ENCODE peak calls at places on chromosomes 4 and X, in nine cellular contexts. C, A, L, P, J, W, B, U and I are unnamed samples.

GRCh38 chr4:136369073-136369472 is 1163.2 kb downstream of the PCDH18 start:
- DNase-seq in C (no peak), A (no peak), L (no peak), P (no peak), J (no peak), W (no peak), B (peak; percentile 75), U (no peak), I (no peak)

GRCh38 chrX:150192846-150193245 is 170.3 kb upstream of the MAMLD1 start:
- DNase-seq in C (no peak), A (no peak), L (no peak), P (no peak), J (no peak), W (no peak), B (no peak), U (no peak), I (no peak)

GRCh38 chr4:139278956-139279722 is 886 bp downstream of the MGARP start:
- DNase-seq in C (no peak), A (no peak), L (no peak), P (no peak), J (no peak), W (peak; percentile 30), B (peak; percentile 30), U (peak; percentile 14), I (no peak)

GRCh38 chrX:128781506-128781905 is 729.3 kb upstream of the ACTRT1 start:
- DNase-seq in C (peak; percentile 2), A (no peak), L (peak; percentile 48), P (no peak), J (no peak), W (no peak), B (no peak), U (peak; percentile 39), I (peak; percentile 8)

GRCh38 chrX:139691493-139691842 is 16.5 kb downstream of the MCF2 start:
- DNase-seq in C (peak; percentile 19), A (no peak), L (no peak), P (no peak), J (no peak), W (no peak), B (peak; percentile 19), U (no peak), I (no peak)

GRCh38 chrX:68652327-68652930 is 5.0 kb downstream of the STARD8 start:
- DNase-seq in C (no peak), A (no peak), L (no peak), P (no peak), J (no peak), W (no peak), B (peak; percentile 23), U (no peak), I (no peak)

GRCh38 chr4:89836031-89836777 is 757 bp downstream of the SNCA start:
- DNase-seq in C (peak; percentile 9), A (no peak), L (no peak), P (no peak), J (no peak), W (peak; percentile 34), B (no peak), U (no peak), I (no peak)

GRCh38 chrX:123085311-123085940 is 98.7 kb upstream of the GRIA3 start:
- DNase-seq in C (no peak), A (no peak), L (no peak), P (no peak), J (no peak), W (no peak), B (peak; percentile 46), U (no peak), I (no peak)

GRCh38 chr4:134691915-134692314 is 490.3 kb upstream of the PABPC4L start:
- DNase-seq in C (no peak), A (no peak), L (no peak), P (no peak), J (no peak), W (no peak), B (peak; percentile 60), U (no peak), I (no peak)

GRCh38 chr4:36207808-36208207 is 36.5 kb downstream of the ARAP2 start:
- DNase-seq in C (no peak), A (no peak), L (no peak), P (no peak), J (no peak), W (no peak), B (no peak), U (no peak), I (no peak)

GRCh38 chr4:16225996-16226815 is at the start of gene TAPT1:
- DNase-seq in C (peak; percentile 73), A (peak; percentile 52), L (peak; percentile 87), P (peak; percentile 60), J (peak; percentile 62), W (peak; percentile 91), B (peak; percentile 51), U (peak; percentile 80), I (peak; percentile 81)

GRCh38 chr4:130044788-130045531 is 949.0 kb downstream of the C4orf33 start:
- DNase-seq in C (no peak), A (no peak), L (no peak), P (no peak), J (no peak), W (no peak), B (no peak), U (no peak), I (no peak)

GRCh38 chr4:22356996-22357596 is 158.8 kb downstream of the ADGRA3 start:
- DNase-seq in C (peak; percentile 57), A (no peak), L (no peak), P (no peak), J (no peak), W (no peak), B (peak; percentile 29), U (no peak), I (no peak)

GRCh38 chr4:140423106-140423505 is 4.3 kb downstream of the CLGN start:
- DNase-seq in C (no peak), A (no peak), L (no peak), P (no peak), J (no peak), W (no peak), B (peak; percentile 39), U (no peak), I (no peak)

GRCh38 chr4:95224402-95224801 is 324.4 kb downstream of the UNC5C start:
- DNase-seq in C (no peak), A (no peak), L (no peak), P (no peak), J (no peak), W (no peak), B (no peak), U (no peak), I (no peak)

GRCh38 chr4:170589597-170590191 is 499.9 kb upstream of the AADAT start:
- DNase-seq in C (no peak), A (no peak), L (no peak), P (no peak), J (no peak), W (no peak), B (peak; percentile 14), U (no peak), I (no peak)

GRCh38 chrX:153929576-153929975 is 3.5 kb upstream of the ARHGAP4 start:
- DNase-seq in C (no peak), A (no peak), L (no peak), P (no peak), J (no peak), W (peak; percentile 21), B (no peak), U (no peak), I (no peak)

GRCh38 chrX:46263494-46263893 is 281.7 kb downstream of the ZNF674 start:
- DNase-seq in C (no peak), A (no peak), L (no peak), P (no peak), J (no peak), W (no peak), B (peak; percentile 32), U (no peak), I (no peak)

GRCh38 chrX:19907794-19908193 is 20.4 kb upstream of the SH3KBP1 start:
- DNase-seq in C (no peak), A (no peak), L (no peak), P (no peak), J (no peak), W (no peak), B (no peak), U (no peak), I (no peak)

GRCh38 chr4:75671802-75672421 is 1.3 kb downstream of the G3BP2 start:
- DNase-seq in C (peak; percentile 7), A (no peak), L (no peak), P (no peak), J (no peak), W (no peak), B (no peak), U (no peak), I (no peak)

GRCh38 chr4:153120235-153120634 is 84.0 kb upstream of the TRIM2 start:
- DNase-seq in C (no peak), A (no peak), L (no peak), P (no peak), J (no peak), W (no peak), B (no peak), U (no peak), I (no peak)
- H3K27me3 ChIP-seq in C (no peaks in the 10 kb centered on the region), A (no peaks in the 10 kb centered on the region), L (no peaks in the 10 kb centered on the region), P (no peaks in the 10 kb centered on the region), J (no peaks in the 10 kb centered on the region), W (no peaks in the 10 kb centered on the region), B (no peaks in the 10 kb centered on the region), U (no peaks in the 10 kb centered on the region), I (no peaks in the 10 kb centered on the region)

GRCh38 chrX:52821079-52821760 is 10.1 kb downstream of the XAGE5 start:
- DNase-seq in C (no peak), A (no peak), L (no peak), P (no peak), J (no peak), W (no peak), B (no peak), U (no peak), I (no peak)
- H3K9me3 ChIP-seq in C (no peaks in the 10 kb centered on the region), A (no peaks in the 10 kb centered on the region), L (no peaks in the 10 kb centered on the region), P (no peaks in the 10 kb centered on the region), J (no peaks in the 10 kb centered on the region), W (no peaks in the 10 kb centered on the region), B (no peaks in the 10 kb centered on the region), U (no peaks in the 10 kb centered on the region), I (no peaks in the 10 kb centered on the region)

GRCh38 chr4:2595436-2595835 is 59.0 kb downstream of the FAM193A start:
- DNase-seq in C (no peak), A (no peak), L (no peak), P (no peak), J (no peak), W (no peak), B (no peak), U (no peak), I (no peak)
- H3K4me1 ChIP-seq in C (peaks cover 41% of the 10 kb centered on the region), A (peaks cover 7% of the 10 kb centered on the region), L (peaks cover 20% of the 10 kb centered on the region), P (peaks cover 44% of the 10 kb centered on the region), J (no peaks in the 10 kb centered on the region), W (peaks cover 7% of the 10 kb centered on the region), B (peaks cover 12% of the 10 kb centered on the region), U (peaks cover 68% of the 10 kb centered on the region), I (peaks cover 43% of the 10 kb centered on the region)

DNA sequence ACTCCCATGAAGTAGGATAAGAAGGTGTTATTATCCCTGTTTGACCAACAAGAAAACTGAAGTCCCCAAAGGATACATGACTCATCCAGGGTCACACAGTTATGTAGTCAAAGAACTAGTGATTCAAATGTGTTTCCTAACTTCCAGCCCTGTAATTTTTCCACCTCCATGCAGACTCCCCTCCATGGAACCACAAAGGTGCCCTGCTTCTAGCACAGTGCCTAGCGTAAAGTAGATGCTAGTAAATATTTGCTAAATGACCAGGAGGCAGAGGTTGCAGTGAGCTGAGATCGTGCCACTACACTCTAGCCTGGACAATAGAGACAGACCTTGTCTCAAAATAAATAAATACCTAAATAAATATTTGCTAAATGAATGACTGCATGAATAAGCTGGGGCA is 55.8 kb downstream of the FRMPD3 start:
- DNase-seq in C (no peak), A (no peak), L (no peak), P (no peak), J (no peak), W (no peak), B (no peak), U (no peak), I (no peak)
- H3K27me3 ChIP-seq in C (peaks cover 41% of the 10 kb centered on the region), A (peaks cover 85% of the 10 kb centered on the region), L (peaks cover 27% of the 10 kb centered on the region), P (no peaks in the 10 kb centered on the region), J (no peaks in the 10 kb centered on the region), W (no peaks in the 10 kb centered on the region), B (peaks cover 21% of the 10 kb centered on the region), U (no peaks in the 10 kb centered on the region), I (peaks cover 6% of the 10 kb centered on the region)

GRCh38 chrX:121336831-121337421 is 289.5 kb downstream of the GLUD2 start:
- DNase-seq in C (no peak), A (no peak), L (no peak), P (no peak), J (no peak), W (no peak), B (no peak), U (no peak), I (no peak)
- H3K9me3 ChIP-seq in C (no peaks in the 10 kb centered on the region), A (no peaks in the 10 kb centered on the region), L (no peaks in the 10 kb centered on the region), P (no peaks in the 10 kb centered on the region), J (no peaks in the 10 kb centered on the region), W (no peaks in the 10 kb centered on the region), B (no peaks in the 10 kb centered on the region), U (no peaks in the 10 kb centered on the region), I (no peaks in the 10 kb centered on the region)